ENCODE peak calls at places on chromosomes 13 and 19, in nine cellular contexts. U is activated CD8-positive, alpha-beta memory T cell treated with anti-CD3 and anti-CD28 coated beads, Interleukin-2, amount 10 ng/mL, durations not matched to agents 7 days and 5 days; C is progenitor cell of endocrine pancreas; N is NCI-H774; M is T-helper 1 cell; S is hippocampal formation; R is NCI-H2171 treated with DMSO at 0.1 percent for 48 hours; W is GM23248; L is thoracic aorta. D is an unnamed sample.

GRCh38 chr13:110108348-110109139 is 198.4 kb downstream of the COL4A1 start:
- DNase-seq in S (peak; percentile 79), U (no peak), R (no peak), M (no peak), W (peak; percentile 94), N (peak; percentile 93), C (peak; percentile 59), L (peak; percentile 53), D (no peak)

GRCh38 chr19:2575734-2576481 is 100.0 kb downstream of the GADD45B start:
- DNase-seq in M (no peak), S (no peak), C (no peak), U (no peak), W (peak; percentile 97), L (peak; percentile 70), R (peak; percentile 66), N (no peak), D (no peak)

GRCh38 chr19:49635530-49636229 is 4.3 kb downstream of the RRAS start:
- DNase-seq in L (no peak), N (no peak), M (no peak), S (no peak), R (peak; percentile 35), W (peak; percentile 43), C (no peak), U (no peak), D (no peak)

GRCh38 chr19:47274891-47275865 is 493 bp downstream of the INAFM1 start:
- DNase-seq in W (peak; percentile 64), U (peak; percentile 57), C (no peak), N (no peak), S (no peak), M (no peak), R (peak; percentile 23), L (no peak), D (no peak)

GRCh38 chr19:2507109-2507508 is 31.2 kb downstream of the GADD45B start:
- DNase-seq in U (peak; percentile 71), M (no peak), S (no peak), N (peak; percentile 89), L (no peak), W (peak; percentile 79), C (peak; percentile 34), R (peak; percentile 92), D (peak; percentile 37)

GRCh38 chr13:112728375-112729126 is 38.7 kb downstream of the ATP11A start:
- DNase-seq in M (no peak), R (no peak), L (no peak), S (no peak), C (no peak), U (no peak), N (no peak), W (no peak), D (no peak)

GRCh38 chr19:17616686-17616960 is 61.2 kb downstream of the COLGALT1 start:
- DNase-seq in C (no peak), U (no peak), L (no peak), N (no peak), W (no peak), S (no peak), M (no peak), R (no peak), D (no peak)

GRCh38 chr13:100197591-100198365 is 108.9 kb downstream of the PCCA start:
- DNase-seq in W (no peak), L (no peak), R (no peak), U (no peak), M (no peak), S (no peak), C (no peak), N (no peak), D (no peak)

GRCh38 chr13:80753951-80754350 is 413.0 kb upstream of the SPRY2 start:
- DNase-seq in R (peak; percentile 8), L (no peak), S (no peak), N (no peak), C (no peak), U (no peak), M (no peak), W (no peak), D (no peak)

GRCh38 chr13:109148243-109148642 is 518.8 kb downstream of the MYO16 start:
- DNase-seq in M (no peak), L (no peak), U (no peak), N (no peak), W (peak; percentile 47), S (no peak), R (no peak), C (no peak), D (no peak)

GRCh38 chr19:47615230-47615629 is 6.3 kb downstream of the BICRA start:
- DNase-seq in S (no peak), W (no peak), R (no peak), C (no peak), N (no peak), U (no peak), M (no peak), L (no peak), D (no peak)

GRCh38 chr19:12162882-12163806 is at the start of gene ZNF136:
- DNase-seq in C (peak; percentile 70), U (peak; percentile 98), N (peak; percentile 91), L (peak; percentile 79), W (peak; percentile 99), M (peak; percentile 88), S (peak; percentile 86), R (peak; percentile 97), D (peak; percentile 90)

GRCh38 chr19:10655457-10656312 is 1.5 kb downstream of the ILF3 start:
- DNase-seq in S (no peak), U (peak; percentile 51), C (no peak), N (no peak), W (peak; percentile 76), M (no peak), L (no peak), R (peak; percentile 55), D (no peak)

GRCh38 chr19:42113641-42114348 is 18.5 kb downstream of the POU2F2 start:
- DNase-seq in S (no peak), R (peak; percentile 98), U (no peak), L (no peak), N (no peak), C (no peak), M (no peak), W (peak; percentile 98), D (peak; percentile 52)

GRCh38 chr19:12546068-12546467 is 5.2 kb downstream of the ZNF564 start:
- DNase-seq in C (no peak), W (no peak), U (no peak), M (no peak), L (no peak), N (no peak), R (no peak), S (no peak), D (no peak)

GRCh38 chr13:20426766-20427448 is 98.8 kb downstream of the CRYL1 start:
- DNase-seq in U (no peak), W (peak; percentile 32), R (no peak), L (no peak), M (no peak), S (no peak), N (no peak), C (no peak), D (no peak)

GRCh38 chr19:34244611-34245299 is 9.6 kb upstream of the GARRE1 start:
- DNase-seq in C (no peak), W (peak; percentile 55), L (no peak), R (peak; percentile 60), N (no peak), U (no peak), S (no peak), M (no peak), D (no peak)

GRCh38 chr13:80802946-80803345 is 462.0 kb upstream of the SPRY2 start:
- DNase-seq in C (no peak), R (no peak), U (no peak), M (no peak), S (no peak), N (no peak), W (no peak), L (no peak), D (no peak)

D was measured in memory B cell.